ENCODE peak calls at places on chromosome 12, in four cellular contexts. E is heart right ventricle; D is A549; M is CD4-positive, CD25-positive, alpha-beta regulatory T cell. K is an unnamed sample.

GRCh38 chr12:28582687-28583376 is 392.6 kb downstream of the CCDC91 start:
- DNase-seq in M (no peak), E (no peak), D (no peak), K (no peak)

GRCh38 chr12:69388371-69388770 is 28.8 kb downstream of the YEATS4 start:
- DNase-seq in E (no peak), D (peak; percentile 68), M (peak; percentile 56), K (no peak)

GRCh38 chr12:77968021-77968420 is 137.3 kb downstream of the NAV3 start:
- DNase-seq in E (no peak), M (no peak), D (no peak), K (no peak)

GRCh38 chr12:121495746-121496145 is 85.1 kb downstream of the KDM2B start:
- DNase-seq in M (no peak), D (no peak), E (no peak), K (no peak)

GRCh38 chr12:30694971-30695326 is 720 bp downstream of the IPO8 start:
- DNase-seq in D (peak; percentile 53), M (peak; percentile 35), E (no peak), K (no peak)

GRCh38 chr12:88781909-88782308 is 201.6 kb upstream of the KITLG start:
- DNase-seq in M (no peak), D (no peak), E (no peak), K (no peak)

GRCh38 chr12:131851741-131852550 is 23.8 kb downstream of the MMP17 start:
- DNase-seq in E (no peak), D (peak; percentile 49), M (no peak), K (no peak)

GRCh38 chr12:29734299-29734698 is 49.4 kb downstream of the TMTC1 start:
- DNase-seq in D (no peak), M (no peak), E (no peak), K (no peak)

GRCh38 chr12:12181516-12181915 is 85.3 kb downstream of the LRP6 start:
- DNase-seq in D (no peak), E (no peak), M (no peak), K (no peak)

GRCh38 chr12:118193477-118193876 is 57.6 kb downstream of the PEBP1 start:
- DNase-seq in M (no peak), D (no peak), E (no peak), K (no peak)

GRCh38 chr12:117155278-117156060 is 34.8 kb downstream of the FBXO21 start:
- DNase-seq in D (peak; percentile 95), E (peak; percentile 46), M (peak; percentile 64), K (no peak)

GRCh38 chr12:71393625-71394024 is 46.0 kb upstream of the LGR5 start:
- DNase-seq in D (no peak), M (peak; percentile 4), E (no peak), K (no peak)

GRCh38 chr12:6218526-6218925 is 18.3 kb downstream of the CD9 start:
- DNase-seq in E (no peak), M (no peak), D (no peak), K (no peak)

GRCh38 chr12:39805651-39806050 is 186.0 kb upstream of the ABCD2 start:
- DNase-seq in E (no peak), M (no peak), D (no peak), K (no peak)

GRCh38 chr12:64938179-64938578 is 113.7 kb downstream of the TBC1D30 start:
- DNase-seq in D (no peak), E (no peak), M (no peak), K (no peak)

GRCh38 chr12:3976351-3976938 is 103.2 kb upstream of the PARP11 start:
- DNase-seq in D (no peak), E (no peak), M (peak; percentile 20), K (no peak)

GRCh38 chr12:74424778-74425177 is 112.9 kb upstream of the ATXN7L3B start:
- DNase-seq in D (no peak), E (no peak), M (no peak), K (no peak)

GRCh38 chr12:121202407-121203355 is 7.2 kb upstream of the P2RX4 start:
- DNase-seq in D (no peak), M (no peak), E (no peak), K (no peak)

GRCh38 chr12:41293011-41293410 is 104.9 kb downstream of the PDZRN4 start:
- DNase-seq in E (no peak), D (no peak), M (no peak), K (no peak)

GRCh38 chr12:27531916-27532315 is 7.9 kb downstream of the PPFIBP1 start:
- DNase-seq in E (no peak), M (no peak), D (no peak), K (no peak)

GRCh38 chr12:82361461-82361915 is 3.2 kb downstream of the METTL25 start:
- DNase-seq in D (no peak), M (no peak), E (no peak), K (no peak)

GRCh38 chr12:9378430-9378835 is 170.2 kb upstream of the PZP start:
- DNase-seq in E (no peak), M (no peak), D (peak; percentile 44), K (no peak)

GRCh38 chr12:128795530-128796361 is 28.0 kb downstream of the SLC15A4 start:
- DNase-seq in M (no peak), E (no peak), D (no peak), K (no peak)
- H3K4me1 ChIP-seq in M (no peaks in the 10 kb centered on the region), E (peaks cover 15% of the 10 kb centered on the region), D (no peaks in the 10 kb centered on the region), K (peaks cover 6% of the 10 kb centered on the region)

GRCh38 chr12:13200841-13201240 is 4.3 kb downstream of the EMP1 start:
- DNase-seq in E (no peak), M (no peak), D (no peak), K (no peak)
- H3K4me1 ChIP-seq in E (peaks cover 84% of the 10 kb centered on the region), M (peaks cover 12% of the 10 kb centered on the region), D (peaks cover 44% of the 10 kb centered on the region), K (peaks cover 3% of the 10 kb centered on the region)

GRCh38 chr12:47825239-47825639 is 5.5 kb upstream of the HDAC7 start:
- DNase-seq in D (peak; percentile 56), M (no peak), E (no peak), K (no peak)
- H3K4me1 ChIP-seq in D (peaks cover 70% of the 10 kb centered on the region), M (peaks cover 75% of the 10 kb centered on the region), E (peaks cover 97% of the 10 kb centered on the region), K (peaks cover 87% of the 10 kb centered on the region)

GRCh38 chr12:129138776-129139175 is 285.5 kb downstream of the GLT1D1 start:
- DNase-seq in E (no peak), D (no peak), M (no peak), K (no peak)
- H3K4me1 ChIP-seq in E (no peaks in the 10 kb centered on the region), D (no peaks in the 10 kb centered on the region), M (no peaks in the 10 kb centered on the region), K (no peaks in the 10 kb centered on the region)

GRCh38 chr12:104586325-104587048 is 129.7 kb downstream of the CHST11 start:
- DNase-seq in M (no peak), D (no peak), E (no peak), K (no peak)

GRCh38 chr12:104591272-104591940 is 134.7 kb downstream of the CHST11 start:
- DNase-seq in D (peak; percentile 28), M (no peak), E (no peak), K (no peak)

GRCh38 chr12:104590002-104590401 is 133.3 kb downstream of the CHST11 start:
- DNase-seq in E (no peak), D (no peak), M (no peak), K (no peak)

GRCh38 chr12:104588048-104588942 is 131.5 kb downstream of the CHST11 start:
- DNase-seq in M (no peak), E (no peak), D (peak; percentile 86), K (no peak)

GRCh38 chr12:104589215-104589614 is 132.5 kb downstream of the CHST11 start:
- DNase-seq in M (no peak), D (peak; percentile 36), E (no peak), K (no peak)
- H3K4me1 ChIP-seq in M (peaks cover 9% of the 10 kb centered on the region), D (peaks cover 57% of the 10 kb centered on the region), E (no peaks in the 10 kb centered on the region), K (peaks cover 15% of the 10 kb centered on the region)

GRCh38 chr12:47035459-47035858 is 44.0 kb upstream of the PCED1B start:
- DNase-seq in E (no peak), D (peak; percentile 61), M (no peak), K (no peak)

GRCh38 chr12:47032644-47033043 is 46.8 kb upstream of the PCED1B start:
- DNase-seq in E (peak; percentile 22), M (peak; percentile 78), D (peak; percentile 85), K (no peak)

GRCh38 chr12:47033797-47034555 is 45.4 kb upstream of the PCED1B start:
- DNase-seq in D (peak; percentile 32), E (no peak), M (no peak), K (no peak)

GRCh38 chr12:47034661-47035060 is 44.8 kb upstream of the PCED1B start:
- DNase-seq in M (no peak), D (peak; percentile 21), E (no peak), K (no peak)

GRCh38 chr12:47033081-47033480 is 46.3 kb upstream of the PCED1B start:
- DNase-seq in E (no peak), D (peak; percentile 77), M (no peak), K (peak; percentile 25)
- H3K4me1 ChIP-seq in E (peaks cover 7% of the 10 kb centered on the region), D (peaks cover 54% of the 10 kb centered on the region), M (peaks cover under 1% of the 10 kb centered on the region), K (peaks cover 4% of the 10 kb centered on the region)

K was measured in thoracic aorta.